ENCODE peak calls at places on chromosome 6, in four cellular contexts. A, T, K and E are unnamed samples.

GRCh38 chr6:170038251-170038650 is 252.6 kb downstream of the DLL1 start:
- DNase-seq in A (no peak), T (no peak), K (no peak), E (no peak)

GRCh38 chr6:151675746-151676459 is 131.6 kb upstream of the ESR1 start:
- DNase-seq in K (peak; percentile 64), A (peak; percentile 70), T (peak; percentile 76), E (peak; percentile 11)

GRCh38 chr6:87808005-87808757 is 106.1 kb upstream of the AKIRIN2 start:
- DNase-seq in T (no peak), A (no peak), K (no peak), E (no peak)

GRCh38 chr6:17725083-17725482 is 18.4 kb upstream of the NUP153 start:
- DNase-seq in A (peak; percentile 77), T (peak; percentile 82), K (peak; percentile 82), E (no peak)

GRCh38 chr6:138593100-138593877 is 94.0 kb upstream of the NHSL1 start:
- DNase-seq in K (peak; percentile 92), A (no peak), T (no peak), E (peak; percentile 86)

GRCh38 chr6:81451787-81452186 is 300.7 kb downstream of the TENT5A start:
- DNase-seq in A (no peak), T (no peak), K (peak; percentile 69), E (no peak)

GRCh38 chr6:106084973-106085686 is 1.0 kb upstream of the PRDM1 start:
- DNase-seq in K (no peak), T (no peak), A (no peak), E (no peak)

GRCh38 chr6:101803146-101803545 is 409.6 kb downstream of the GRIK2 start:
- DNase-seq in T (no peak), K (no peak), A (no peak), E (no peak)

GRCh38 chr6:122730775-122731386 is 48.6 kb upstream of the FABP7 start:
- DNase-seq in A (no peak), K (peak; percentile 41), T (no peak), E (no peak)

GRCh38 chr6:27867941-27868705 is 44.1 kb downstream of the OR2B2 start:
- DNase-seq in A (no peak), T (no peak), K (no peak), E (no peak)

GRCh38 chr6:138948780-138949179 is 39.3 kb downstream of the REPS1 start:
- DNase-seq in A (no peak), K (no peak), T (no peak), E (no peak)

GRCh38 chr6:80165819-80166218 is 59.3 kb downstream of the BCKDHB start:
- DNase-seq in T (no peak), K (no peak), A (no peak), E (no peak)

DNA sequence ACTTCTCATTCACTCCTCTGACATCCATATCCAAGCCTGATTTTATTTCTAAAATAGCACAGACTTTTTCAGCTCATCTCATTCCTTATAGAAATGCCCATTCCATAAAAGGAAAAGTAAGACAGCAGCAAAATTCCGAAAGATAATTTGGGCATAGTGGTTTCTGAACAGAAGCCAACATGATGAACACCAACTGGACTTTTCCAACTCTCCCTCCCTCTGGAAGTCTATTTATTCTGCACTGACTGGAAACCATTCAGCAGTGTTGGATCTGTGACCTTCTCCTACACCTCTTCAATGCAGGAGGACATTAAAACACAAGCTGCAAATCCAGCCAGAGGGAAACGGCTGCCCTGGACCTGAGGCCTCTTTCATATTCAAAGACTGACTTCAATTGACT is 306.2 kb upstream of the NT5E start:
- DNase-seq in K (no peak), A (no peak), T (no peak), E (no peak)
- TF ChIP-seq CBFB in K (no peak), A (no peak), T (no peak), E (no peak)

DNA sequence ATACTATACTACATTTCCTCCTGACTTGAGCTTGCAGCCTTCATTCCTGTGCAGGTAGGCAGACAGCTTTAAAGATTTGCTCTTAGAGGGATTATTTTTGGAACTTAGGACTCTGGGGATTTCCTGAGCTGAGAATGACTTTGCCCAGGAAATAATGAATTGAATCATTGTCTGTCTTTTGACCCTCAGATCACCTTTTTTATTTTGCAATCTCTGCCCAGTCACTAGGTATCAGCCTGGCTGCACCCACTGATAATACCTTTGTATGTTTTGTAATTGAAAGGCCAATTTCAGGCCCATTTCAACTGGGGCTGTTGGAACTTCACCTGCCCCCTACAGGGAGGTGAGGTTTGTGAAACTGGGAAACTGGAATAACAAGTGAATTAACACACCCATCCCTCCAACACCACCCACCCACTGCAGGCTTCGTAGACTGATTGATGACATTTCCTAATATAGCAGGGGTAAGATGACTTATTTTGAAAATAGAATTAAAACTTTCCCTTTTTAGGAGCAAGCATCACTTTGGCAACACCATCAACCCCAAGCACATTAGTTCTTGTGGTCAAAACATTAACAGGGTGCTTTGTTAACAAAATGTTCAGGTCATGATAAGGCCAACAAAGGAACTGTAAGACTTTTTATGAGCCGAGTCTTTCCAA is 157.1 kb upstream of the CENPW start:
- DNase-seq in T (no peak), K (peak; percentile 83), A (no peak), E (peak; percentile 26)
- TF ChIP-seq CBFB in T (no peak), K (no peak), A (no peak), E (no peak)

GRCh38 chr6:98382246-98382645 is 452.1 kb upstream of the POU3F2 start:
- DNase-seq in K (no peak), T (no peak), A (no peak), E (no peak)

GRCh38 chr6:98384334-98384733 is 450.0 kb upstream of the POU3F2 start:
- DNase-seq in T (no peak), K (no peak), A (no peak), E (no peak)

GRCh38 chr6:98384766-98385165 is 449.6 kb upstream of the POU3F2 start:
- DNase-seq in A (no peak), K (no peak), T (no peak), E (no peak)
- TF ChIP-seq CBFB in A (no peak), K (no peak), T (no peak), E (no peak)

DNA sequence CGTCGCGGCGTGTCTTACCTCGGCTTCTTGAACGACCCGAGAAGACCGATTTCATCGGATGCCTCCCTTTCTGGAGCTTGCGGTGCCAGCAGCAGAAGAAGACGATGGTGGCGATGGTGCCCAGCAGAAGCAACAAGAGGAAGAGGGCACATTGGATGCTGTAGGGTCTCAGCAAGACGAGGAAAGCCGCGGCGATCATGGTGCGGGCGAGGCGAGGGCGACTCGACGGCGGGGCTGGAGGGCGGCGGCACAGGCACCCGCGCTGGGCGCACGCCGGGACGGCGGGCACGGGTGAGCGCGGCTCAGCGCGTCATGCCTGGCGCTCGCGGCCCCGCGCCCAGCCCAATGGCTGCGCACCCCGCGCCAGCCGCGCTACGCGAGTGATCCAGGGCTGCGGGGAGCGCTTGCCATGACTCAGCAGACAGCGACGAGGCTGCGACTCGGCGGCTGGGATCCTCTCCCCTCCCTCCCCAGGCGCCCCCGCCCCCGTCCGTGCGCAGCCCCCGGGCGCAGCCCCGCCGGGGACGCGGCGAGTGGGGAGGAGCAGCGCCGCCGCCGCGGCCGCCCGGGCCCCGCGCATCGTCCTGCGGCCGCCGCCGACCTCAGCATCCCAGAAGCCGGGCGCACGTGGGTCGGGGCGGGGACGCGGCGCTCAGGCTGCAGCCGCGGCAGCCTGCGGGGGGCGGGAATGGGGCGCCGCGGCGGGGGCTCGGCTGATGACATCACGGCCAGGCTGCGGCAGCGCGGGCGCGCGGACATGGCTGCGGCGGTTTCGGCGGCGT is at the start of gene BEND6:
- DNase-seq in T (peak; percentile 86), A (peak; percentile 67), K (peak; percentile 28), E (no peak)
- TF ChIP-seq CBFB in T (no peak), A (no peak), K (no peak), E (no peak)

DNA sequence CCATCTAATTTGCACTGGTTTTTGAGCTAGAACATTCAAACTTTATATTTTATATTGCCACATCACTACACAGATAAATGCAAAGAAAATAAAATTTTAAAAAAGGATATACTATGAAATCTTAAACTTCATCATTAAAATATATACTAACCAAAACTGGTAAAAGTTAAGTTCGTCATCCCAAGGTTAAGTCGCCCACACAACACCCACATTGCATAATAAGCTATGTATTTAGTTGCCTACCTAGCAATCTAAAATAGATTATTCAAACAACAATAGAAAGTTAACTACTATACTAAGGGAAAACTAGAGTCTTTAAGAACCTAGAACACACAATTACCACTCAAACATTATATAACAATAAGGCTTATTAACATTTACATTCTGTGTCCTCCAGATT is 24.5 kb downstream of the PDE10A start:
- DNase-seq in A (no peak), K (no peak), T (no peak), E (no peak)
- TF ChIP-seq CBFB in A (no peak), K (no peak), T (no peak), E (no peak)

GRCh38 chr6:133761706-133762105 is 127.2 kb upstream of the TCF21 start:
- DNase-seq in T (no peak), K (no peak), A (no peak), E (no peak)

GRCh38 chr6:133767571-133767970 is 121.3 kb upstream of the TCF21 start:
- DNase-seq in K (no peak), T (no peak), A (no peak), E (no peak)

GRCh38 chr6:133764813-133765208 is 124.1 kb upstream of the TCF21 start:
- DNase-seq in K (no peak), A (no peak), T (no peak), E (no peak)

GRCh38 chr6:133768656-133769295 is 120.1 kb upstream of the TCF21 start:
- DNase-seq in T (no peak), K (no peak), A (no peak), E (no peak)

DNA sequence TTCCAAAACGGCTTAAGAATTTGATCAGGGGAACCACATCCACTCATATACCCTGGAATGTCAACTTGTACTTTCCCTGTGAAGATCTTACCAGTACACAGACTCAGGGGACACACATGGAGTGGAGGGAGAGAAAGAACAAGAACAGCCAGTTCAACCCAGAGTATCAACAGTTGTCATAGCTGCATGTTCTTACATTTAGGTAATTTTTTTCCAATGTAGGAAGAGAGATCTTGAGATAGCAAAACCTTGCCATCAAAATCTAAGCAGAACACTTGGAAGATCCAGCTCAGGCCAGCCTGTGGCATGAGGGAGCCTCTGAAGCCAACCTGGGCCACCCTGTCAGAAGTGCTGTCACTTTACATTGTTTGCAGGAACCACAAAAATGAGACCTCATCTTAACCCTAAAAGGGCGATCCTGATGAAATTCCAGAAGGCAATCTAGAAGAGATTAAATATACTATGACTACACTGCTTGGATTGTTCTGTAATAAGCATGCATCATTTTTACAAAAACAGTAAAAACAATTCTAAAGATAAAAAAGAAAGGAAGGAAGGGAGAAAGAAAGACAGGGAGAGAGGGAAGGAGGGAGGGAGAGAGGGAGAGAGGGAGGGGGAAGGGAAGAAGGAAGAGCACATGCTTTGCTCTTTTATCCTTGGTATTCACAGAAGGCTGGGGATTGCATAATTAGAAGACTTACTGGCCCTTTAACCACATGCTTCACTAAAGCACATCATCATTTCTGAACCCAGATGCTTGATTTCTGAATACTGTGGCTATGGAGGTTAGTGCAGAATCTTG is 124.7 kb upstream of the TCF21 start:
- DNase-seq in T (no peak), A (no peak), K (no peak), E (no peak)
- TF ChIP-seq CBFB in T (no peak), A (no peak), K (no peak), E (no peak)

DNA sequence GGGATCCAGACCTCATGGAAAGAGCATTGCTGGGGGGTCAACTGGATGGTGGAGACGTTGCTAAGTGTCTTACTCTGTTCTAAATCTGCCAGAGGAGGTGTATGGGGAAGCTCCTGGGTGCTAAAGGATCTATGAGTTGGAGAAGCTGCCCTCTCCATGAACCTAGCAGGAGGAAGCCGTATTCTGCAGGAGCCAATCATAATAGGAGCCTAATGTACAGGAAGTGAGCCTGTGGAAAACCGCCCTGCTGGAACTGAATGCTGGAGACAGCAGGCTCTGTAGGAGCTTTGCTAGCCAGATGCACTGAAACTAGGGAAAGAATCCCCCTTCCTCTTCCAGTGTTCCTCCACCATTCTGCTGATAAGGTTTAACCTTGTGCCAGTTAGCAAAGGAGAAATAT is 10.9 kb downstream of the CASP8AP2 start:
- DNase-seq in A (no peak), K (no peak), T (peak; percentile 11), E (no peak)
- TF ChIP-seq CBFB in A (no peak), K (no peak), T (no peak), E (no peak)

GRCh38 chr6:92281571-92282076 is 1137.7 kb downstream of the EPHA7 start:
- DNase-seq in K (no peak), A (no peak), T (no peak), E (no peak)
- TF ChIP-seq CBFB in K (no peak), A (no peak), T (no peak), E (no peak)